ENCODE peak calls at places on chromosome 1, in ten cellular contexts. X is fibroblast of lung; G is AG04450; Y is CD8-positive, alpha-beta T cell; T is uterus; D is H9; N is tibial artery; Q is psoas muscle; E is lower lobe of right lung; P is right cardiac atrium. K is an unnamed sample.

GRCh38 chr1:33296824-33297223 is 24.1 kb downstream of the A3GALT2 start:
- DNase-seq in Q (no peak), Y (no peak), D (no peak), X (no peak), G (no peak), P (peak; percentile 21), E (no peak), T (no peak), N (peak; percentile 15), K (no peak)

GRCh38 chr1:155971910-155972809 is 6.2 kb downstream of the ARHGEF2 start:
- DNase-seq in G (no peak), P (peak; percentile 55), Y (no peak), E (no peak), X (no peak), T (no peak), Q (no peak), D (no peak), N (no peak), K (no peak)

GRCh38 chr1:36118396-36118795 is 6.6 kb downstream of the COL8A2 start:
- DNase-seq in E (no peak), P (peak; percentile 35), G (no peak), Q (no peak), T (no peak), X (no peak), N (no peak), D (no peak), Y (no peak), K (no peak)

GRCh38 chr1:18957136-18957521 is 653 bp upstream of the IFFO2 start:
- DNase-seq in T (peak; percentile 59), G (no peak), E (no peak), P (no peak), X (no peak), Q (no peak), Y (no peak), N (no peak), D (peak; percentile 63), K (no peak)

GRCh38 chr1:88433556-88433955 is 250.5 kb upstream of the PKN2 start:
- DNase-seq in X (peak; percentile 21), T (no peak), Y (no peak), E (no peak), N (no peak), Q (no peak), G (no peak), D (no peak), P (no peak), K (no peak)

GRCh38 chr1:66752000-66752592 is at the start of gene DYNLT5:
- DNase-seq in D (peak; percentile 78), N (peak; percentile 44), Y (no peak), E (peak; percentile 79), G (no peak), Q (peak; percentile 72), P (peak; percentile 85), X (peak; percentile 59), T (peak; percentile 24), K (no peak)

GRCh38 chr1:164843743-164844500 is 284.9 kb downstream of the PBX1 start:
- DNase-seq in X (peak; percentile 48), P (no peak), G (no peak), Y (no peak), T (no peak), N (no peak), Q (no peak), D (no peak), E (no peak), K (no peak)

GRCh38 chr1:53321776-53322602 is 5.9 kb downstream of the LRP8 start:
- DNase-seq in N (no peak), E (peak; percentile 14), Q (peak; percentile 18), G (no peak), X (no peak), P (no peak), Y (no peak), D (no peak), T (no peak), K (no peak)

GRCh38 chr1:168341576-168341975 is 60.9 kb downstream of the TBX19 start:
- DNase-seq in Q (no peak), P (no peak), T (no peak), X (peak; percentile 68), N (no peak), Y (no peak), E (no peak), D (no peak), G (no peak), K (no peak)

GRCh38 chr1:162230096-162230495 is 146.6 kb downstream of the SPATA46 start:
- DNase-seq in D (peak; percentile 85), Y (no peak), Q (no peak), T (no peak), X (peak; percentile 23), G (no peak), N (no peak), P (peak; percentile 33), E (peak; percentile 49), K (peak; percentile 98)

GRCh38 chr1:210057593-210057992 is 119.6 kb downstream of the SYT14 start:
- DNase-seq in E (no peak), N (no peak), Q (no peak), P (no peak), T (no peak), Y (no peak), D (no peak), X (no peak), G (no peak), K (no peak)

GRCh38 chr1:193537266-193538003 is 351.0 kb upstream of the B3GALT2 start:
- DNase-seq in G (no peak), P (no peak), T (no peak), Q (no peak), N (no peak), D (no peak), X (no peak), E (no peak), Y (peak; percentile 37), K (no peak)

GRCh38 chr1:203698144-203698543 is 66.8 kb upstream of the LAX1 start:
- DNase-seq in E (no peak), X (no peak), T (no peak), Y (no peak), N (no peak), D (no peak), G (no peak), Q (no peak), P (no peak), K (no peak)

GRCh38 chr1:245180496-245180895 is 25.7 kb downstream of the KIF26B start:
- DNase-seq in N (no peak), T (no peak), D (no peak), Q (no peak), E (no peak), X (peak; percentile 50), P (no peak), G (no peak), Y (no peak), K (no peak)

GRCh38 chr1:245179706-245180105 is 24.9 kb downstream of the KIF26B start:
- DNase-seq in N (no peak), Y (no peak), G (no peak), E (no peak), T (no peak), D (no peak), Q (no peak), P (no peak), X (no peak), K (no peak)

GRCh38 chr1:245183429-245183828 is 28.6 kb downstream of the KIF26B start:
- DNase-seq in E (no peak), N (no peak), Q (no peak), P (no peak), G (no peak), D (no peak), X (no peak), T (no peak), Y (no peak), K (no peak)

GRCh38 chr1:245182028-245182427 is 27.2 kb downstream of the KIF26B start:
- DNase-seq in T (no peak), Q (no peak), D (no peak), N (no peak), Y (no peak), G (no peak), P (no peak), X (no peak), E (no peak), K (no peak)

DNA sequence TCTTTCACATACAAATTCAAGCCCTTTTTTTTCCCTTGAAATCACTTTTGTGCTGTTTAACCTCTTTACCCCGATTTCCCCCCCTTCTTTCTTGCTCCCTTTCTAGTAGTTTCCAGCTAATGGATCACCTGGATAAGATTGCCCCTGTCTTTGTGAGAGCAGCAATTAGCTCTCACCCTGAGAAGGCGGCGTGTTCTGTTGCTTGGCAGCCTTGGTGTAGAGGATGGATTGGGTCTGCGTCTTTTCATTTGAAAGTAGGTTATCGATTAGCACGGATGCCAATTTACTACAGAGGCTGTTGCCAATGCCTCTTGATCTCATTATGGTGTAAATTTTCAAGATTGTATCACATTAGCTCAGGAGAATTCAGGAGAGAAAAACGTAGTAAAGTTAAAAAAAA is 26.3 kb downstream of the KIF26B start:
- DNase-seq in D (no peak), E (no peak), N (no peak), Q (no peak), T (no peak), X (no peak), P (no peak), Y (no peak), G (no peak), K (no peak)
- H3K9me3 ChIP-seq in D (no peaks in the 10 kb centered on the region), E (no peaks in the 10 kb centered on the region), N (no peaks in the 10 kb centered on the region), Q (no peaks in the 10 kb centered on the region), T (no peaks in the 10 kb centered on the region), X (no peaks in the 10 kb centered on the region), P (no peaks in the 10 kb centered on the region), Y (no peaks in the 10 kb centered on the region), G (no peaks in the 10 kb centered on the region), K (no peaks in the 10 kb centered on the region)

GRCh38 chr1:229597877-229598276 is 28.0 kb downstream of the TAF5L start:
- DNase-seq in Y (no peak), E (no peak), D (no peak), T (no peak), N (no peak), G (no peak), P (no peak), X (peak; percentile 56), Q (no peak), K (no peak)
- H3K27ac ChIP-seq in Y (no peak overlapping the region), E (peak overlapping the region; percentile 26), D (no peak overlapping the region), T (peak overlapping the region; percentile 11), N (peak overlapping the region; percentile 91), G (peak overlapping the region; percentile 55), P (peak overlapping the region; percentile 91), X (peak overlapping the region; percentile 86), Q (peak overlapping the region; percentile 84), K (no peak overlapping the region)

DNA sequence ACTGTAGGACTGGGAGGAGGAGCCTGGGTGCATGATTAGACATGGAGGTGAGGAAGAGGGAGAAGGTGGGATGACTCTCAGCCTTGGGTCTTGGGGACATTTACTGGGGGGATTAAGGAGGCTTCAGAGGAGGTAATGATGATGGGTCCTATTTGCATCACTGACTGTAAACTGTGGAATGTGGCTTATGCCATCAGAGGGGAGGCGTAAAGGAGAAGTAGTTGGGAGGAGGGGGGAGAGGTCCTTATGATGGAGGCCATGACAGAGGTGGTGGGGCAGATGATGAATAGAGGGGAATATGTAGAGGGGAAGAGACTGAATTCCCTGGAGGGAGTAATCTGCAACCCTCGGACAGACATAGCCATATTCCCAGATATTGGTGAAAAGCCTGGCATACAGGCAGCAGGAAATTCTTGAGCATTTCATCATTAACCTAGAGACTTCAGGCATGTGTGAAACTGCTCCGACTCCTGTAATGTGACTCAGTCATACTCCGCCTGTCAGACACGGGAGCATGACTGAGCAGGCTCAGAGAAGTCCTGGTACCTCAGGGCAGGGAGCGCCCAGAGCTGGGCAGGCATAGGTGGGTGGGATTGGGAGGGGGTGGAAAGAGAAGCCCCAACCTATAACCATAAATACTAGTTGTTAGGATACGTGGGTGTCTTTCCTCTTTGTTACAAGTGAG is 8.0 kb upstream of the LCE5A start:
- DNase-seq in Q (no peak), P (no peak), G (no peak), E (no peak), X (peak; percentile 19), N (no peak), T (no peak), Y (no peak), D (no peak), K (no peak)
- H3K9me3 ChIP-seq in Q (no peaks in the 10 kb centered on the region), P (no peaks in the 10 kb centered on the region), G (peaks cover 26% of the 10 kb centered on the region), E (no peaks in the 10 kb centered on the region), X (no peaks in the 10 kb centered on the region), N (no peaks in the 10 kb centered on the region), T (no peaks in the 10 kb centered on the region), Y (no peaks in the 10 kb centered on the region), D (peaks cover 98% of the 10 kb centered on the region), K (no peaks in the 10 kb centered on the region)

GRCh38 chr1:26132825-26133167 is 21.2 kb downstream of the PDIK1L start:
- DNase-seq in Y (no peak), N (no peak), X (no peak), G (no peak), Q (no peak), T (no peak), E (no peak), P (no peak), D (no peak), K (no peak)
- H3K27ac ChIP-seq in Y (no peak overlapping the region), N (no peak overlapping the region), X (no peak overlapping the region), G (no peak overlapping the region), Q (no peak overlapping the region), T (no peak overlapping the region), E (no peak overlapping the region), P (no peak overlapping the region), D (no peak overlapping the region), K (no peak overlapping the region)